ENCODE peak calls at places on chromosome 11, in four cellular contexts. H is fibroblast of lung, Y is PC-9, P is heart left ventricle. D is an unnamed sample.

GRCh38 chr11:113373306-113373705 is 14.3 kb upstream of the ANKK1 start:
- DNase-seq in H (peak; percentile 32), Y (no peak), P (no peak), D (peak; percentile 50)

GRCh38 chr11:124725719-124726105 is 14.0 kb upstream of the NRGN start:
- DNase-seq in H (peak; percentile 34), Y (no peak), P (no peak), D (peak; percentile 89)

GRCh38 chr11:123183391-123184099 is 11.5 kb downstream of the CLMP start:
- DNase-seq in H (no peak), Y (peak; percentile 57), P (no peak), D (no peak)

GRCh38 chr11:44818110-44818509 is 91.3 kb downstream of the TSPAN18 start:
- DNase-seq in H (no peak), Y (no peak), P (peak; percentile 36), D (no peak)

GRCh38 chr11:8307601-8308000 is 43.9 kb upstream of the LMO1 start:
- DNase-seq in H (no peak), Y (no peak), P (no peak), D (no peak)

GRCh38 chr11:7186190-7186589 is 65.5 kb upstream of the SYT9 start:
- DNase-seq in H (no peak), Y (no peak), P (no peak), D (peak; percentile 4)

GRCh38 chr11:98566978-98567377 is 453.8 kb upstream of the CNTN5 start:
- DNase-seq in H (no peak), Y (no peak), P (no peak), D (no peak)

GRCh38 chr11:85827768-85828639 is 17.1 kb upstream of the SYTL2 start:
- DNase-seq in H (peak; percentile 95), Y (peak; percentile 99), P (no peak), D (peak; percentile 75)

GRCh38 chr11:112697779-112698178 is 263.4 kb upstream of the NCAM1 start:
- DNase-seq in H (no peak), Y (no peak), P (no peak), D (no peak)

GRCh38 chr11:106473089-106473722 is 395.7 kb downstream of the AASDHPPT start:
- DNase-seq in H (peak; percentile 53), Y (no peak), P (no peak), D (peak; percentile 80)

GRCh38 chr11:12150831-12151382 is 40.5 kb downstream of the MICAL2 start:
- DNase-seq in H (peak; percentile 85), Y (no peak), P (no peak), D (peak; percentile 53)

GRCh38 chr11:128767518-128767917 is 73.6 kb downstream of the FLI1 start:
- DNase-seq in H (no peak), Y (no peak), P (no peak), D (no peak)

GRCh38 chr11:72968395-72968794 is 154.2 kb downstream of the ATG16L2 start:
- DNase-seq in H (no peak), Y (no peak), P (no peak), D (no peak)

GRCh38 chr11:79249341-79249993 is 191.4 kb downstream of the TENM4 start:
- DNase-seq in H (no peak), Y (no peak), P (no peak), D (peak; percentile 46)

GRCh38 chr11:33064033-33064825 is 24.9 kb downstream of the TCP11L1 start:
- DNase-seq in H (no peak), Y (no peak), P (no peak), D (peak; percentile 10)

GRCh38 chr11:117300773-117301172 is 9.6 kb downstream of the BACE1-AS start:
- DNase-seq in H (no peak), Y (no peak), P (no peak), D (peak; percentile 70)

GRCh38 chr11:117299351-117300300 is 8.5 kb downstream of the BACE1-AS start:
- DNase-seq in H (no peak), Y (no peak), P (no peak), D (no peak)

GRCh38 chr11:117298195-117298594 is 7.0 kb downstream of the BACE1-AS start:
- DNase-seq in H (no peak), Y (no peak), P (no peak), D (no peak)

GRCh38 chr11:117302228-117302627 is 11.1 kb downstream of the BACE1-AS start:
- DNase-seq in H (no peak), Y (no peak), P (no peak), D (no peak)

DNA sequence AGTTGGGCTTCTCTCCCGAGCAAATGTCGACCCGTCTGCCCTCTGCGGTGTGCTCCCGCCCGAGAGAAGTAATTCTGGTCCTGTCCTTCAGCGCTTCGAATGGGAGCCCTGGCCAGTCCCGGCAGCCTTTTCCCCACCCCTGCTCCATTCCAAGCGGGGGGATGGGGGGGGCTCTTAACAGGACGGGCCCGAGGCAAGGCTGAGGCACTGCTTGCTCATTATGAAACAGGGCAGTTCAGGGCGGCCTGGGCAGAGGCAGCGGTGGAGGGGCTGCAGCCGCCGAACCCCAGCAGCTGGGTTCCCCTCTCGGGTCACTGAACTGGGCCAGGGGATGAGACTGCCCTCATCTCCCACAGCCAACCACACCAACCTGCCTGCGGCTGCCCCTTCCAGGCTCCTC is 9.2 kb downstream of the BACE1-AS start:
- DNase-seq in H (peak; percentile 73), Y (no peak), P (peak; percentile 25), D (peak; percentile 26)
- H3K4me3 ChIP-seq in H (no peak overlapping the region), Y (no peak overlapping the region), P (peak overlapping the region; percentile 5), D (no peak overlapping the region)

GRCh38 chr11:57599381-57599780 is 1.9 kb downstream of the SERPING1 start:
- DNase-seq in H (peak; percentile 3), Y (peak; percentile 20), P (no peak), D (peak; percentile 9)
- H3K4me3 ChIP-seq in H (no peak overlapping the region), Y (no peak overlapping the region), P (peak overlapping the region; percentile 63), D (peak overlapping the region; percentile 68)

DNA sequence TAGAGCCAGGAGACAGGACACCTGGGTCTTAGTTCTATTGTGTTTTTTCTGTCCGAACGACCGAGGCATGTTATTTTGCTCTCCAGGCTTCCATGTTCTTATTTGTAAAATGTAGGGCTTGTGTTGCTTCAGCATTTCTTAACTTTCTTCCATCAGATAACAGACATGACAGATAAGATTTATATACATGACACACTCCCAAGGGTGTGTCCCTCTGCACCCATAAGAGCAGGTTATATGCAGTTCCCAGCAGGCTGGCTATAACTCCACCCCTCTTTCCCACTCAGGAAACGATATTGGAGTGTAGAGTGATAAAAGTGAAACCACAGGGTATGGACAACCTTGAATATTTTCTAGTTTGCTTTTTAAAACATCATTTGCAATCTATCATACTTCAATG is 65.8 kb downstream of the APIP start:
- DNase-seq in H (no peak), Y (peak; percentile 76), P (no peak), D (no peak)
- H3K4me3 ChIP-seq in H (no peak overlapping the region), Y (no peak overlapping the region), P (no peak overlapping the region), D (no peak overlapping the region)

GRCh38 chr11:27405134-27405533 is 42.1 kb upstream of the CCDC34 start:
- DNase-seq in H (no peak), Y (no peak), P (no peak), D (peak; percentile 35)

GRCh38 chr11:27409060-27409459 is 46.0 kb upstream of the CCDC34 start:
- DNase-seq in H (no peak), Y (no peak), P (no peak), D (no peak)

GRCh38 chr11:27404427-27404826 is 41.4 kb upstream of the CCDC34 start:
- DNase-seq in H (no peak), Y (no peak), P (no peak), D (no peak)

GRCh38 chr11:27408231-27408630 is 45.2 kb upstream of the CCDC34 start:
- DNase-seq in H (no peak), Y (no peak), P (no peak), D (peak; percentile 59)

GRCh38 chr11:27406498-27407354 is 43.7 kb upstream of the CCDC34 start:
- DNase-seq in H (no peak), Y (no peak), P (no peak), D (peak; percentile 86)
- H3K4me3 ChIP-seq in H (no peak overlapping the region), Y (no peak overlapping the region), P (no peak overlapping the region), D (no peak overlapping the region)

GRCh38 chr11:3382613-3383275 is 3.8 kb upstream of the ZNF195 start:
- DNase-seq in H (no peak), Y (no peak), P (no peak), D (no peak)

GRCh38 chr11:3375552-3375951 is 3.4 kb downstream of the ZNF195 start:
- DNase-seq in H (no peak), Y (no peak), P (no peak), D (no peak)

GRCh38 chr11:3378426-3379423 is at the start of gene ZNF195:
- DNase-seq in H (peak; percentile 90), Y (peak; percentile 89), P (peak; percentile 98), D (peak; percentile 89)

GRCh38 chr11:3381794-3382193 is 2.8 kb upstream of the ZNF195 start:
- DNase-seq in H (no peak), Y (no peak), P (no peak), D (no peak)

GRCh38 chr11:3380706-3381570 is 2.0 kb upstream of the ZNF195 start:
- DNase-seq in H (peak; percentile 43), Y (no peak), P (no peak), D (no peak)
- H3K4me3 ChIP-seq in H (peak overlapping the region; percentile 37), Y (no peak overlapping the region), P (no peak overlapping the region), D (no peak overlapping the region)

DNA sequence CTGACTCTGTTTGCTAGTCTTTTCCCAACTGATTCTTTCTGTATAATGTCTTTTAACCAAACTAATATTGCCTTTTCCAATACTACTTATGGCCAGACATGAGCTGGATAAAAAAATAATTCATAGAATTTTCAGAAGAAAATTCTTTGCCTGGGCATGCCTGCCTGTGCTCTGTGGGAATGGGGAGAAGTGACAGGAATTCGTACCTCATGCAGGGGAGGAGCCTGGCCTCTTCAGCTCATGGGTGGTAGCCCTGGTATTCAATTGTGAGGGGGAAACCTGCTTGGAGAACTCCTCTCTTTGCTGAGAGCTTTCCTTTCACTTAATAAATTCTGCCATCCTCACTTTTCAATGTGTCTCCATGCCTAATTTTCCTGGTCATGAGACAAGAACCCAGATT is 928.8 kb downstream of the FAM181B start:
- DNase-seq in H (no peak), Y (no peak), P (no peak), D (no peak)
- H3K4me3 ChIP-seq in H (no peak overlapping the region), Y (no peak overlapping the region), P (no peak overlapping the region), D (no peak overlapping the region)

GRCh38 chr11:65452806-65453490 is 30.4 kb downstream of the NEAT1 start:
- DNase-seq in H (peak; percentile 87), Y (peak; percentile 86), P (no peak), D (peak; percentile 88)
- H3K4me3 ChIP-seq in H (no peak overlapping the region), Y (no peak overlapping the region), P (no peak overlapping the region), D (no peak overlapping the region)

DNA sequence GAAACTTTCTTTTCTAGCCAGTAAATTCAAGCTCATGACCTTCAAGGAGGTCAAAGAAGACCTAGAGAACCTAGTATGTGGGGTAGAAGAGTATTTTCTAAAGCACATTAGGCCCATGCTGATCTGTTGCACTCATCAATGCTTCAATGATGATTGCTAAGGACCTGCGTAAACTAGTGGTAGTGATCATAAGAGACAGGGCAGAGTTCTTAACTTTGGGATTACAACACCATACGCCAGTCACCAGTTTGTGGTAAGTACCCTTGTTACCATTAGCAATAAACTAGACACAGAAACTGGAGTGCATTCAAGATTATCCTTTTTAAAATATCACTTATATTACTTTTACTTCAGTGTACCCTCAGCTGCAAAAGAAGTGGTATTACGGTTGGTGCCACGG is 490.3 kb downstream of the BUD13 start:
- DNase-seq in H (no peak), Y (no peak), P (no peak), D (no peak)
- H3K4me3 ChIP-seq in H (no peak overlapping the region), Y (no peak overlapping the region), P (no peak overlapping the region), D (no peak overlapping the region)

DNA sequence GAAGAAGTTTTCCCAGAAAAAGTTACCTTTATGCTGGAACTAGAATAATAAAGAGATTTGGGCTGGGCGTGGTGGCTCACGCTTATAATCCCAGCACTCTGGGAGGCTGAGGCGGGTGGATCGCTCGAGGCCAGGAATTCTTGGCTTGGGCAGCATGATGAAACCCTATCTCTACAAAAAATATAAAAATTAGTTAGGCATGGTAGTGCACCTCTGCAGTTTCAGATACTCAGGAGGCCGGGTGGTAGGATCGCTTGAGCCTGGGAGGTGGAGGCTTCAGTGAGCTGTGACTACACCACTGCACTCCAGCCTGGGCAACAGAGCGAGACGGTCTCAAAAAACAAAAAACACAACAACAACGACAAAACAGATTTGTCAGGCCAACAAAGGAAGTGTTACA is 119.3 kb upstream of the OR9Q1 start:
- DNase-seq in H (no peak), Y (no peak), P (no peak), D (no peak)
- H3K4me3 ChIP-seq in H (no peak overlapping the region), Y (no peak overlapping the region), P (peak overlapping the region; percentile 23), D (no peak overlapping the region)

D was measured in fibroblast of pulmonary artery.